ENCODE peak calls at places on chromosome 4, in ten cellular contexts. O is T follicular helper cell; S is stimulated activated CD4-positive, alpha-beta T cell treated with anti-CD3 and anti-CD28 coated beads, TNF-alpha, amount 100 ng/mL, for 48 hours; W is activated naive CD4-positive, alpha-beta T cell treated with anti-CD3 and anti-CD28 coated beads for 36 hours; Q is SK-N-DZ; C is lower leg skin; G is sciatic nerve; L is HTR-8/SVneo; B is IMR-90; F is NCI-H1417. E is an unnamed sample.

GRCh38 chr4:146245246-146245645 is 30.9 kb downstream of the REELD1 start:
- DNase-seq in S (no peak), W (no peak), Q (no peak), F (no peak), L (no peak), B (peak), O (no peak), C (no peak), G (no peak), E (no peak)

GRCh38 chr4:144740316-144740715 is 94.4 kb downstream of the HHIP start:
- DNase-seq in S (no peak), W (no peak), C (no peak), F (no peak), Q (no peak), L (no peak), G (no peak), O (no peak), B (peak), E (no peak)

GRCh38 chr4:88054909-88055308 is 47.5 kb downstream of the PKD2 start:
- DNase-seq in B (peak), C (no peak), L (peak), O (no peak), F (no peak), W (peak), G (no peak), S (no peak), Q (peak), E (no peak)

GRCh38 chr4:98662619-98663225 is 4.3 kb upstream of the TSPAN5 start:
- DNase-seq in S (no peak), B (peak), O (peak), Q (no peak), F (peak), C (no peak), W (peak), L (no peak), G (no peak), E (no peak)

GRCh38 chr4:55921093-55921492 is 27.7 kb upstream of the CEP135 start:
- DNase-seq in F (no peak), S (no peak), Q (no peak), B (no peak), W (no peak), C (no peak), O (no peak), G (no peak), L (no peak), E (no peak)

GRCh38 chr4:183635737-183636136 is 23.2 kb downstream of the RWDD4 start:
- DNase-seq in F (no peak), S (no peak), O (no peak), W (no peak), C (no peak), B (no peak), L (no peak), G (no peak), Q (no peak), E (no peak)

GRCh38 chr4:129972257-129972656 is 876.3 kb downstream of the C4orf33 start:
- DNase-seq in C (no peak), S (no peak), L (no peak), O (no peak), G (no peak), Q (no peak), B (no peak), F (no peak), W (no peak), E (no peak)

GRCh38 chr4:48296330-48296729 is 26.7 kb upstream of the TEC start:
- DNase-seq in B (peak), S (no peak), Q (no peak), F (no peak), W (no peak), L (no peak), O (no peak), G (no peak), C (no peak), E (no peak)

GRCh38 chr4:163548481-163549243 is 54.2 kb downstream of the TMA16 start:
- DNase-seq in F (peak), G (no peak), B (peak), Q (peak), O (no peak), W (peak), S (no peak), L (peak), C (no peak), E (no peak)

GRCh38 chr4:40197879-40198689 is 1.3 kb downstream of the RHOH start:
- DNase-seq in G (no peak), O (no peak), S (no peak), Q (no peak), C (no peak), L (no peak), F (no peak), W (no peak), B (no peak), E (no peak)

GRCh38 chr4:41375561-41375960 is 118.8 kb downstream of the UCHL1 start:
- DNase-seq in O (no peak), S (no peak), Q (no peak), L (no peak), C (no peak), W (no peak), G (no peak), B (no peak), F (no peak), E (no peak)

GRCh38 chr4:122203407-122203806 is 51.3 kb downstream of the BLTP1 start:
- DNase-seq in O (no peak), F (no peak), Q (no peak), W (no peak), L (no peak), C (no peak), S (no peak), B (no peak), G (no peak), E (no peak)

GRCh38 chr4:174284181-174284886 is 623 bp downstream of the CEP44 start:
- DNase-seq in B (peak), L (peak), Q (peak), G (no peak), S (no peak), W (no peak), C (no peak), F (no peak), O (no peak), E (no peak)

GRCh38 chr4:69568787-69569186 is 70.7 kb downstream of the UGT2A2 start:
- DNase-seq in O (no peak), C (no peak), G (no peak), L (no peak), B (no peak), W (no peak), F (no peak), Q (no peak), S (no peak), E (no peak)

GRCh38 chr4:17475481-17475880 is 36.4 kb downstream of the QDPR start:
- DNase-seq in O (no peak), L (no peak), F (no peak), G (no peak), W (no peak), B (peak), C (no peak), S (no peak), Q (no peak), E (no peak)

GRCh38 chr4:2058264-2059033 is 678 bp upstream of the NAT8L start:
- DNase-seq in B (no peak), S (no peak), C (no peak), L (no peak), G (no peak), F (peak), Q (peak), O (no peak), W (no peak), E (no peak)

GRCh38 chr4:101693842-101694398 is 96.6 kb upstream of the BANK1 start:
- DNase-seq in Q (no peak), C (no peak), B (no peak), G (no peak), S (no peak), F (peak), L (peak), O (no peak), W (no peak), E (no peak)

E was measured in coronary artery.